ENCODE peak calls at places on chromosome 2, in four cellular contexts. One of them, this sample, is unnamed.

GRCh38 chr2:97716695-97717617 is 3.6 kb downstream of the ZAP70 start:
- DNase-seq in WERI-Rb-1: no peak
- DNase-seq in T-helper 2 cell: no peak
- DNase-seq in DND-41: no peak
- DNase-seq in this sample: no peak

GRCh38 chr2:177143444-177143843 is 69.2 kb upstream of the HNRNPA3 start:
- DNase-seq in T-helper 2 cell: no peak
- DNase-seq in DND-41: no peak
- DNase-seq in WERI-Rb-1: no peak
- DNase-seq in this sample: peak

GRCh38 chr2:95272781-95273180 is 1.5 kb upstream of the PROM2 start:
- DNase-seq in WERI-Rb-1: no peak
- DNase-seq in T-helper 2 cell: no peak
- DNase-seq in DND-41: no peak
- DNase-seq in this sample: no peak

GRCh38 chr2:47904903-47905453 is 1.3 kb downstream of the FBXO11 start:
- DNase-seq in T-helper 2 cell: peak
- DNase-seq in WERI-Rb-1: peak
- DNase-seq in DND-41: peak
- DNase-seq in this sample: peak

GRCh38 chr2:118013221-118013723 is 598 bp downstream of the CCDC93 start:
- DNase-seq in T-helper 2 cell: no peak
- DNase-seq in WERI-Rb-1: peak
- DNase-seq in DND-41: peak
- DNase-seq in this sample: peak

GRCh38 chr2:240503848-240504247 is 53.9 kb downstream of the ANKMY1 start:
- DNase-seq in T-helper 2 cell: no peak
- DNase-seq in DND-41: peak
- DNase-seq in WERI-Rb-1: no peak
- DNase-seq in this sample: no peak

GRCh38 chr2:73131807-73132206 is 19.1 kb upstream of the RAB11FIP5 start:
- DNase-seq in T-helper 2 cell: no peak
- DNase-seq in DND-41: no peak
- DNase-seq in WERI-Rb-1: no peak
- DNase-seq in this sample: no peak

GRCh38 chr2:10486601-10487079 is 38.5 kb upstream of the ODC1 start:
- DNase-seq in WERI-Rb-1: peak
- DNase-seq in DND-41: no peak
- DNase-seq in T-helper 2 cell: no peak
- DNase-seq in this sample: peak

GRCh38 chr2:72263043-72263780 is 115.5 kb upstream of the CYP26B1 start:
- DNase-seq in DND-41: no peak
- DNase-seq in T-helper 2 cell: no peak
- DNase-seq in WERI-Rb-1: no peak
- DNase-seq in this sample: no peak

GRCh38 chr2:62364786-62365185 is 141.2 kb downstream of the TMEM17 start:
- DNase-seq in T-helper 2 cell: no peak
- DNase-seq in WERI-Rb-1: no peak
- DNase-seq in DND-41: no peak
- DNase-seq in this sample: no peak

GRCh38 chr2:154484338-154485099 is 214.0 kb upstream of the KCNJ3 start:
- DNase-seq in DND-41: no peak
- DNase-seq in T-helper 2 cell: no peak
- DNase-seq in WERI-Rb-1: no peak
- DNase-seq in this sample: peak

GRCh38 chr2:28165087-28165652 is 227.5 kb upstream of the FOSL2 start:
- DNase-seq in WERI-Rb-1: no peak
- DNase-seq in T-helper 2 cell: no peak
- DNase-seq in DND-41: no peak
- DNase-seq in this sample: no peak

GRCh38 chr2:71802556-71802955 is 345.1 kb downstream of the CYP26B1 start:
- DNase-seq in DND-41: no peak
- DNase-seq in T-helper 2 cell: no peak
- DNase-seq in WERI-Rb-1: no peak
- DNase-seq in this sample: no peak

GRCh38 chr2:101509498-101510274 is 34.8 kb upstream of the RFX8 start:
- DNase-seq in DND-41: no peak
- DNase-seq in T-helper 2 cell: no peak
- DNase-seq in WERI-Rb-1: no peak
- DNase-seq in this sample: no peak

GRCh38 chr2:226334981-226335720 is 464.5 kb downstream of the IRS1 start:
- DNase-seq in DND-41: peak
- DNase-seq in T-helper 2 cell: no peak
- DNase-seq in WERI-Rb-1: no peak
- DNase-seq in this sample: no peak

GRCh38 chr2:42510191-42510929 is 16.6 kb upstream of the KCNG3 start:
- DNase-seq in T-helper 2 cell: no peak
- DNase-seq in WERI-Rb-1: no peak
- DNase-seq in DND-41: peak
- DNase-seq in this sample: no peak

GRCh38 chr2:235894839-235895238 is 273.3 kb downstream of the GBX2 start:
- DNase-seq in WERI-Rb-1: no peak
- DNase-seq in T-helper 2 cell: no peak
- DNase-seq in DND-41: no peak
- DNase-seq in this sample: no peak

GRCh38 chr2:11298592-11298991 is 45.8 kb downstream of the ROCK2 start:
- DNase-seq in DND-41: no peak
- DNase-seq in WERI-Rb-1: no peak
- DNase-seq in T-helper 2 cell: no peak
- DNase-seq in this sample: no peak

GRCh38 chr2:189407161-189407943 is 33.9 kb upstream of the WDR75 start:
- DNase-seq in WERI-Rb-1: no peak
- DNase-seq in T-helper 2 cell: no peak
- DNase-seq in DND-41: no peak
- DNase-seq in this sample: peak

GRCh38 chr2:53347219-53347618 is 420.4 kb upstream of the CHAC2 start:
- DNase-seq in DND-41: no peak
- DNase-seq in T-helper 2 cell: no peak
- DNase-seq in WERI-Rb-1: no peak
- DNase-seq in this sample: no peak

GRCh38 chr2:61937098-61937497 is 31.6 kb downstream of the COMMD1 start:
- DNase-seq in DND-41: no peak
- DNase-seq in WERI-Rb-1: no peak
- DNase-seq in T-helper 2 cell: no peak
- DNase-seq in this sample: no peak

GRCh38 chr2:237195396-237196119 is 109.9 kb downstream of the COPS8 start:
- DNase-seq in DND-41: no peak
- DNase-seq in T-helper 2 cell: no peak
- DNase-seq in WERI-Rb-1: no peak
- DNase-seq in this sample: no peak